ENCODE peak calls at places on chromosomes 13 and 19, in ten cellular contexts. One of them, this sample, is unnamed. For H3K4me1, the result is how much of the 10 kb centered on the place peaks cover.

GRCh38 chr19:37695144-37695899 is 24.2 kb downstream of the ZNF607 start:
- DNase-seq in DND-41: no peak
- DNase-seq in GM23338: peak
- DNase-seq in mesendoderm: no peak
- DNase-seq in tibial nerve: no peak
- DNase-seq in PC-9: no peak
- DNase-seq in right atrium auricular region: no peak
- DNase-seq in hepatocyte: no peak
- DNase-seq in uterus: no peak
- DNase-seq in breast epithelium: no peak
- DNase-seq in this sample: no peak

GRCh38 chr13:49996951-49997895 is at the start of gene TRIM13:
- DNase-seq in DND-41: peak
- DNase-seq in GM23338: peak
- DNase-seq in mesendoderm: peak
- DNase-seq in tibial nerve: peak
- DNase-seq in PC-9: peak
- DNase-seq in right atrium auricular region: peak
- DNase-seq in hepatocyte: peak
- DNase-seq in uterus: peak
- DNase-seq in breast epithelium: peak
- DNase-seq in this sample: peak

GRCh38 chr13:110030394-110030928 is 244.1 kb upstream of the IRS2 start:
- DNase-seq in DND-41: no peak
- DNase-seq in GM23338: no peak
- DNase-seq in mesendoderm: no peak
- DNase-seq in tibial nerve: no peak
- DNase-seq in PC-9: no peak
- DNase-seq in right atrium auricular region: no peak
- DNase-seq in hepatocyte: no peak
- DNase-seq in uterus: no peak
- DNase-seq in breast epithelium: no peak
- DNase-seq in this sample: no peak

GRCh38 chr13:29196409-29197074 is 376.4 kb downstream of the MTUS2 start:
- DNase-seq in DND-41: no peak
- DNase-seq in GM23338: no peak
- DNase-seq in mesendoderm: no peak
- DNase-seq in tibial nerve: no peak
- DNase-seq in PC-9: no peak
- DNase-seq in right atrium auricular region: no peak
- DNase-seq in hepatocyte: no peak
- DNase-seq in uterus: no peak
- DNase-seq in breast epithelium: no peak
- DNase-seq in this sample: no peak

GRCh38 chr13:29969286-29969685 is 118.9 kb upstream of the UBL3 start:
- DNase-seq in DND-41: no peak
- DNase-seq in GM23338: no peak
- DNase-seq in mesendoderm: no peak
- DNase-seq in tibial nerve: no peak
- DNase-seq in PC-9: no peak
- DNase-seq in right atrium auricular region: no peak
- DNase-seq in hepatocyte: no peak
- DNase-seq in uterus: peak
- DNase-seq in breast epithelium: no peak
- DNase-seq in this sample: no peak

GRCh38 chr13:40315416-40316064 is 350.9 kb downstream of the FOXO1 start:
- DNase-seq in DND-41: peak
- DNase-seq in GM23338: no peak
- DNase-seq in mesendoderm: peak
- DNase-seq in tibial nerve: no peak
- DNase-seq in PC-9: no peak
- DNase-seq in right atrium auricular region: no peak
- DNase-seq in hepatocyte: peak
- DNase-seq in uterus: no peak
- DNase-seq in breast epithelium: no peak
- DNase-seq in this sample: no peak

GRCh38 chr19:30682576-30683536 is 310.7 kb downstream of the ZNF536 start:
- DNase-seq in DND-41: peak
- DNase-seq in GM23338: peak
- DNase-seq in mesendoderm: peak
- DNase-seq in tibial nerve: peak
- DNase-seq in PC-9: peak
- DNase-seq in right atrium auricular region: peak
- DNase-seq in hepatocyte: peak
- DNase-seq in uterus: peak
- DNase-seq in breast epithelium: peak
- DNase-seq in this sample: no peak

GRCh38 chr13:81927347-81927746 is 1586.4 kb upstream of the SPRY2 start:
- DNase-seq in DND-41: no peak
- DNase-seq in GM23338: peak
- DNase-seq in mesendoderm: peak
- DNase-seq in tibial nerve: no peak
- DNase-seq in PC-9: no peak
- DNase-seq in right atrium auricular region: no peak
- DNase-seq in hepatocyte: no peak
- DNase-seq in uterus: no peak
- DNase-seq in breast epithelium: no peak
- DNase-seq in this sample: no peak

GRCh38 chr13:48296528-48296927 is 7.0 kb upstream of the RB1 start:
- DNase-seq in DND-41: no peak
- DNase-seq in GM23338: no peak
- DNase-seq in mesendoderm: no peak
- DNase-seq in tibial nerve: no peak
- DNase-seq in PC-9: no peak
- DNase-seq in right atrium auricular region: no peak
- DNase-seq in hepatocyte: no peak
- DNase-seq in uterus: no peak
- DNase-seq in breast epithelium: no peak
- DNase-seq in this sample: no peak

GRCh38 chr13:109628251-109628699 is 158.1 kb downstream of the IRS2 start:
- DNase-seq in DND-41: no peak
- DNase-seq in GM23338: no peak
- DNase-seq in mesendoderm: no peak
- DNase-seq in tibial nerve: no peak
- DNase-seq in PC-9: peak
- DNase-seq in right atrium auricular region: no peak
- DNase-seq in hepatocyte: no peak
- DNase-seq in uterus: no peak
- DNase-seq in breast epithelium: no peak
- DNase-seq in this sample: no peak

GRCh38 chr19:50663280-50663790 is 14.1 kb downstream of the C19orf81 start:
- DNase-seq in DND-41: no peak
- DNase-seq in GM23338: no peak
- DNase-seq in mesendoderm: no peak
- DNase-seq in tibial nerve: no peak
- DNase-seq in PC-9: peak
- DNase-seq in right atrium auricular region: no peak
- DNase-seq in hepatocyte: no peak
- DNase-seq in uterus: no peak
- DNase-seq in breast epithelium: no peak
- DNase-seq in this sample: no peak

GRCh38 chr13:113903361-113903760 is 39.5 kb upstream of the GAS6 start:
- DNase-seq in DND-41: no peak
- DNase-seq in GM23338: no peak
- DNase-seq in mesendoderm: no peak
- DNase-seq in tibial nerve: no peak
- DNase-seq in PC-9: no peak
- DNase-seq in right atrium auricular region: peak
- DNase-seq in hepatocyte: no peak
- DNase-seq in uterus: peak
- DNase-seq in breast epithelium: peak
- DNase-seq in this sample: no peak

GRCh38 chr13:70162141-70162540 is 53.9 kb upstream of the KLHL1 start:
- DNase-seq in DND-41: no peak
- DNase-seq in GM23338: peak
- DNase-seq in mesendoderm: peak
- DNase-seq in tibial nerve: no peak
- DNase-seq in PC-9: no peak
- DNase-seq in right atrium auricular region: no peak
- DNase-seq in hepatocyte: no peak
- DNase-seq in uterus: no peak
- DNase-seq in breast epithelium: no peak
- DNase-seq in this sample: no peak

GRCh38 chr13:24650157-24650556 is 30.1 kb upstream of the ATP12A start:
- DNase-seq in DND-41: no peak
- DNase-seq in GM23338: no peak
- DNase-seq in mesendoderm: no peak
- DNase-seq in tibial nerve: no peak
- DNase-seq in PC-9: no peak
- DNase-seq in right atrium auricular region: no peak
- DNase-seq in hepatocyte: no peak
- DNase-seq in uterus: no peak
- DNase-seq in breast epithelium: no peak
- DNase-seq in this sample: no peak

DNA sequence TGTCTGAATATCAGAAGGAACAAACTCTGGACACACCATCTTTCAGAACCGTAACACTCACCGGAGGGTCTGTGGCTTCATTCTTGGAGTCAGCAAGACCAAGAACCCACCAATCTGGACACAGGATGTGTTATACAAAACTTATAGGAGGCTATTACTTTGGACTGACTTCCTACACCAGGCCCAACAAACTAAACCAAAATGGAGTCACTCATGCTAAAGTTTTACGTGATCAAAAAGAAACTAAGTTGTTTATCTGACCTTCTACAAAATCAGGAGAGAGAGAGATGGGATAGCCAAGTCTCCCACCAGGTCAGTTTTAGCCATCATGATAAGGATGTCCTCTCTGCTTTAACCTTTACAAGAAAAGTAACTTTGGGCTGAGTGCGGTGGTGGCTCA is 3.2 kb upstream of the RAB11B start:
- DNase-seq in DND-41: no peak
- DNase-seq in GM23338: no peak
- DNase-seq in mesendoderm: no peak
- DNase-seq in tibial nerve: no peak
- DNase-seq in PC-9: no peak
- DNase-seq in right atrium auricular region: no peak
- DNase-seq in hepatocyte: no peak
- DNase-seq in uterus: no peak
- DNase-seq in breast epithelium: no peak
- DNase-seq in this sample: no peak
- H3K4me1 ChIP-seq in DND-41: under half
- H3K4me1 ChIP-seq in GM23338: under half
- H3K4me1 ChIP-seq in mesendoderm: under half
- H3K4me1 ChIP-seq in tibial nerve: under half
- H3K4me1 ChIP-seq in PC-9: half or more
- H3K4me1 ChIP-seq in right atrium auricular region: under half
- H3K4me1 ChIP-seq in hepatocyte: under half
- H3K4me1 ChIP-seq in uterus: under half
- H3K4me1 ChIP-seq in breast epithelium: under half
- H3K4me1 ChIP-seq in this sample: under half

GRCh38 chr19:1393841-1394240 is 7.5 kb downstream of the GAMT start:
- DNase-seq in DND-41: no peak
- DNase-seq in GM23338: no peak
- DNase-seq in mesendoderm: no peak
- DNase-seq in tibial nerve: no peak
- DNase-seq in PC-9: no peak
- DNase-seq in right atrium auricular region: no peak
- DNase-seq in hepatocyte: no peak
- DNase-seq in uterus: no peak
- DNase-seq in breast epithelium: no peak
- DNase-seq in this sample: no peak

GRCh38 chr19:1390594-1391423 is 7.1 kb downstream of the NDUFS7 start:
- DNase-seq in DND-41: no peak
- DNase-seq in GM23338: no peak
- DNase-seq in mesendoderm: no peak
- DNase-seq in tibial nerve: no peak
- DNase-seq in PC-9: no peak
- DNase-seq in right atrium auricular region: no peak
- DNase-seq in hepatocyte: no peak
- DNase-seq in uterus: no peak
- DNase-seq in breast epithelium: no peak
- DNase-seq in this sample: no peak

GRCh38 chr19:1392939-1393530 is 8.3 kb downstream of the GAMT start:
- DNase-seq in DND-41: no peak
- DNase-seq in GM23338: no peak
- DNase-seq in mesendoderm: no peak
- DNase-seq in tibial nerve: no peak
- DNase-seq in PC-9: no peak
- DNase-seq in right atrium auricular region: no peak
- DNase-seq in hepatocyte: no peak
- DNase-seq in uterus: no peak
- DNase-seq in breast epithelium: no peak
- DNase-seq in this sample: no peak

GRCh38 chr19:1394252-1395193 is 6.8 kb downstream of the GAMT start:
- DNase-seq in DND-41: no peak
- DNase-seq in GM23338: no peak
- DNase-seq in mesendoderm: no peak
- DNase-seq in tibial nerve: no peak
- DNase-seq in PC-9: no peak
- DNase-seq in right atrium auricular region: no peak
- DNase-seq in hepatocyte: no peak
- DNase-seq in uterus: no peak
- DNase-seq in breast epithelium: no peak
- DNase-seq in this sample: no peak

GRCh38 chr19:1392407-1392806 is 8.7 kb downstream of the NDUFS7 start:
- DNase-seq in DND-41: no peak
- DNase-seq in GM23338: no peak
- DNase-seq in mesendoderm: no peak
- DNase-seq in tibial nerve: no peak
- DNase-seq in PC-9: no peak
- DNase-seq in right atrium auricular region: no peak
- DNase-seq in hepatocyte: no peak
- DNase-seq in uterus: no peak
- DNase-seq in breast epithelium: no peak
- DNase-seq in this sample: no peak
- H3K4me3 ChIP-seq in DND-41: no peak
- H3K4me3 ChIP-seq in GM23338: no peak
- H3K4me3 ChIP-seq in mesendoderm: no peak
- H3K4me3 ChIP-seq in tibial nerve: no peak
- H3K4me3 ChIP-seq in PC-9: no peak
- H3K4me3 ChIP-seq in right atrium auricular region: no peak
- H3K4me3 ChIP-seq in hepatocyte: no peak
- H3K4me3 ChIP-seq in uterus: no peak
- H3K4me3 ChIP-seq in breast epithelium: no peak
- H3K4me3 ChIP-seq in this sample: no peak

DNA sequence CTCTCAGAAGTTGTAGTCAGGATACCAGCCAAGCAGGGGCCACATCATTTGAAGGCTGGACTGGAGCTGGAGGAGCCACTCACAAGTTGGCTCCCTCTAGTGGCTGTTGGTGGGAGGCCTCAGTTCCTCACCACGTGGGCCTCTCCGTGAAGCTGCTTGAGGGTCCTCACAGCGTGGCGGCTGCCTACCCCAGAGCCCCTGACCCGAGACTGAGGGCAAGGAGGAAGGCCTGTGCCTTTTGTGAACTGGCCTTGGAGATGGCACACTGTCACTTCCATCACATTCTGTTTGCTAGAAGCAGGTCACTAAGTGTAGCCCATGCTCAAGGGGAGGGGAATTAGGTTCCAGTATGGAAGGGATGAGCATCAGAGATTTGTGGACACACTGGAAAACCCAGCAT is 14.6 kb downstream of the GNA11 start:
- DNase-seq in DND-41: peak
- DNase-seq in GM23338: peak
- DNase-seq in mesendoderm: peak
- DNase-seq in tibial nerve: peak
- DNase-seq in PC-9: no peak
- DNase-seq in right atrium auricular region: peak
- DNase-seq in hepatocyte: peak
- DNase-seq in uterus: peak
- DNase-seq in breast epithelium: no peak
- DNase-seq in this sample: no peak
- H3K4me1 ChIP-seq in DND-41: under half
- H3K4me1 ChIP-seq in GM23338: under half
- H3K4me1 ChIP-seq in mesendoderm: under half
- H3K4me1 ChIP-seq in tibial nerve: under half
- H3K4me1 ChIP-seq in PC-9: under half
- H3K4me1 ChIP-seq in right atrium auricular region: under half
- H3K4me1 ChIP-seq in hepatocyte: under half
- H3K4me1 ChIP-seq in uterus: under half
- H3K4me1 ChIP-seq in breast epithelium: under half
- H3K4me1 ChIP-seq in this sample: under half

GRCh38 chr13:42270160-42270856 is 1.6 kb upstream of the AKAP11 start:
- DNase-seq in DND-41: no peak
- DNase-seq in GM23338: no peak
- DNase-seq in mesendoderm: no peak
- DNase-seq in tibial nerve: no peak
- DNase-seq in PC-9: no peak
- DNase-seq in right atrium auricular region: no peak
- DNase-seq in hepatocyte: no peak
- DNase-seq in uterus: no peak
- DNase-seq in breast epithelium: no peak
- DNase-seq in this sample: no peak
- H3K4me3 ChIP-seq in DND-41: no peak
- H3K4me3 ChIP-seq in GM23338: peak
- H3K4me3 ChIP-seq in mesendoderm: no peak
- H3K4me3 ChIP-seq in tibial nerve: no peak
- H3K4me3 ChIP-seq in PC-9: peak
- H3K4me3 ChIP-seq in right atrium auricular region: no peak
- H3K4me3 ChIP-seq in hepatocyte: no peak
- H3K4me3 ChIP-seq in uterus: no peak
- H3K4me3 ChIP-seq in breast epithelium: no peak
- H3K4me3 ChIP-seq in this sample: no peak